ENCODE peak calls at places on chromosomes 5 and 9, in six cellular contexts. One of them, this sample, is unnamed.

GRCh38 chr5:31365776-31366175 is 166.1 kb downstream of the DROSHA start:
- DNase-seq in mesendoderm: no peak
- DNase-seq in ACHN: no peak
- DNase-seq in D341Med: no peak
- DNase-seq in CD4-positive, alpha-beta memory T cell: no peak
- DNase-seq in OCI-M1: no peak
- DNase-seq in this sample: no peak

GRCh38 chr5:65721050-65721774 is 697 bp downstream of the SGTB start:
- DNase-seq in mesendoderm: peak
- DNase-seq in ACHN: peak
- DNase-seq in D341Med: peak
- DNase-seq in CD4-positive, alpha-beta memory T cell: peak
- DNase-seq in OCI-M1: peak
- DNase-seq in this sample: peak

GRCh38 chr5:14249258-14250093 is 106.3 kb downstream of the TRIO start:
- DNase-seq in mesendoderm: no peak
- DNase-seq in ACHN: no peak
- DNase-seq in D341Med: no peak
- DNase-seq in CD4-positive, alpha-beta memory T cell: no peak
- DNase-seq in OCI-M1: no peak
- DNase-seq in this sample: no peak

GRCh38 chr9:121698627-121699270 is 47.3 kb downstream of the DAB2IP start:
- DNase-seq in mesendoderm: peak
- DNase-seq in ACHN: no peak
- DNase-seq in D341Med: peak
- DNase-seq in CD4-positive, alpha-beta memory T cell: no peak
- DNase-seq in OCI-M1: no peak
- DNase-seq in this sample: no peak

GRCh38 chr9:123036886-123037540 is 3.5 kb downstream of the GPR21 start:
- DNase-seq in mesendoderm: no peak
- DNase-seq in ACHN: no peak
- DNase-seq in D341Med: no peak
- DNase-seq in CD4-positive, alpha-beta memory T cell: no peak
- DNase-seq in OCI-M1: no peak
- DNase-seq in this sample: no peak

GRCh38 chr5:144583493-144584154 is 413.0 kb downstream of the KCTD16 start:
- DNase-seq in mesendoderm: no peak
- DNase-seq in ACHN: no peak
- DNase-seq in D341Med: no peak
- DNase-seq in CD4-positive, alpha-beta memory T cell: no peak
- DNase-seq in OCI-M1: no peak
- DNase-seq in this sample: no peak

GRCh38 chr5:139639619-139640431 is 8.3 kb upstream of the CXXC5 start:
- DNase-seq in mesendoderm: no peak
- DNase-seq in ACHN: peak
- DNase-seq in D341Med: no peak
- DNase-seq in CD4-positive, alpha-beta memory T cell: no peak
- DNase-seq in OCI-M1: no peak
- DNase-seq in this sample: no peak

GRCh38 chr9:6715755-6716643 is 41.8 kb upstream of the KDM4C start:
- DNase-seq in mesendoderm: no peak
- DNase-seq in ACHN: peak
- DNase-seq in D341Med: no peak
- DNase-seq in CD4-positive, alpha-beta memory T cell: peak
- DNase-seq in OCI-M1: no peak
- DNase-seq in this sample: peak

GRCh38 chr9:36802171-36802920 is 229.7 kb downstream of the MELK start:
- DNase-seq in mesendoderm: peak
- DNase-seq in ACHN: no peak
- DNase-seq in D341Med: no peak
- DNase-seq in CD4-positive, alpha-beta memory T cell: no peak
- DNase-seq in OCI-M1: no peak
- DNase-seq in this sample: no peak

GRCh38 chr5:135356522-135357318 is 42.3 kb downstream of the MACROH2A1 start:
- DNase-seq in mesendoderm: no peak
- DNase-seq in ACHN: no peak
- DNase-seq in D341Med: no peak
- DNase-seq in CD4-positive, alpha-beta memory T cell: no peak
- DNase-seq in OCI-M1: no peak
- DNase-seq in this sample: no peak

GRCh38 chr5:84362061-84362720 is 22.5 kb downstream of the EDIL3 start:
- DNase-seq in mesendoderm: no peak
- DNase-seq in ACHN: no peak
- DNase-seq in D341Med: no peak
- DNase-seq in CD4-positive, alpha-beta memory T cell: no peak
- DNase-seq in OCI-M1: peak
- DNase-seq in this sample: no peak

GRCh38 chr9:97387936-97388684 is 23.8 kb upstream of the TDRD7 start:
- DNase-seq in mesendoderm: peak
- DNase-seq in ACHN: no peak
- DNase-seq in D341Med: no peak
- DNase-seq in CD4-positive, alpha-beta memory T cell: no peak
- DNase-seq in OCI-M1: no peak
- DNase-seq in this sample: no peak

GRCh38 chr9:138010861-138011260 is 133.3 kb downstream of the CACNA1B start:
- DNase-seq in mesendoderm: no peak
- DNase-seq in ACHN: no peak
- DNase-seq in D341Med: peak
- DNase-seq in CD4-positive, alpha-beta memory T cell: no peak
- DNase-seq in OCI-M1: no peak
- DNase-seq in this sample: no peak

GRCh38 chr5:66209350-66209749 is 65.2 kb downstream of the SREK1 start:
- DNase-seq in mesendoderm: peak
- DNase-seq in ACHN: peak
- DNase-seq in D341Med: no peak
- DNase-seq in CD4-positive, alpha-beta memory T cell: no peak
- DNase-seq in OCI-M1: no peak
- DNase-seq in this sample: no peak

GRCh38 chr5:175468892-175469291 is 9.5 kb upstream of the SFXN1 start:
- DNase-seq in mesendoderm: no peak
- DNase-seq in ACHN: no peak
- DNase-seq in D341Med: no peak
- DNase-seq in CD4-positive, alpha-beta memory T cell: no peak
- DNase-seq in OCI-M1: no peak
- DNase-seq in this sample: no peak

GRCh38 chr5:146948666-146949065 is 70.1 kb upstream of the PPP2R2B start:
- DNase-seq in mesendoderm: no peak
- DNase-seq in ACHN: no peak
- DNase-seq in D341Med: no peak
- DNase-seq in CD4-positive, alpha-beta memory T cell: no peak
- DNase-seq in OCI-M1: no peak
- DNase-seq in this sample: no peak

GRCh38 chr5:135135530-135136201 is 101.6 kb upstream of the PITX1 start:
- DNase-seq in mesendoderm: no peak
- DNase-seq in ACHN: no peak
- DNase-seq in D341Med: no peak
- DNase-seq in CD4-positive, alpha-beta memory T cell: no peak
- DNase-seq in OCI-M1: peak
- DNase-seq in this sample: no peak

This sample was measured in T-helper 2 cell treated with Interferon-gamma antibody and Interleukin-4, amounts not matched to agents 5 μg/mL and 100 μg/mL, for 36 hours.